ENCODE peak calls at places on chromosome 2, in six cellular contexts. Y is Caki2; V is endothelial cell of umbilical vein; S is stimulated activated CD8-positive, alpha-beta memory T cell treated with anti-CD3 and anti-CD28 coated beads, Interleukin-15, amount 100 ng/mL, for 4 hours; M is left cardiac atrium; G is mesendoderm. N is an unnamed sample.

GRCh38 chr2:166032361-166032760 is 78.8 kb upstream of the TTC21B start:
- DNase-seq in M (no peak), Y (no peak), S (no peak), G (no peak), V (no peak), N (no peak)

GRCh38 chr2:231672617-231673347 is 35.5 kb upstream of the PTMA start:
- DNase-seq in S (no peak), M (peak), Y (peak), G (peak), V (no peak), N (no peak)

GRCh38 chr2:12059616-12060441 is 313.4 kb downstream of the LPIN1 start:
- DNase-seq in M (no peak), G (no peak), S (no peak), Y (no peak), V (no peak), N (no peak)

GRCh38 chr2:219497495-219498279 is 1.0 kb upstream of the GMPPA start:
- DNase-seq in V (peak), M (peak), G (no peak), S (no peak), Y (peak), N (no peak)

GRCh38 chr2:64807417-64807816 is 153.7 kb upstream of the SERTAD2 start:
- DNase-seq in Y (peak), S (peak), V (peak), G (peak), M (no peak), N (no peak)

GRCh38 chr2:65393743-65394422 is 38.5 kb downstream of the SPRED2 start:
- DNase-seq in G (no peak), Y (no peak), S (no peak), V (no peak), M (no peak), N (no peak)

GRCh38 chr2:84830095-84830494 is 50.8 kb downstream of the TRABD2A start:
- DNase-seq in M (peak), G (peak), Y (peak), S (no peak), V (no peak), N (no peak)

GRCh38 chr2:151959203-151959602 is 131.0 kb upstream of the ARL5A start:
- DNase-seq in M (no peak), S (no peak), Y (no peak), V (no peak), G (no peak), N (no peak)

GRCh38 chr2:205895981-205896655 is 189.9 kb downstream of the INO80D start:
- DNase-seq in Y (no peak), G (no peak), S (no peak), V (no peak), M (no peak), N (no peak)

GRCh38 chr2:227406177-227407031 is 18.7 kb upstream of the SCYGR1 start:
- DNase-seq in Y (peak), S (no peak), V (peak), M (peak), G (peak), N (no peak)

GRCh38 chr2:219985017-219985416 is 357.6 kb downstream of the SLC4A3 start:
- DNase-seq in S (no peak), V (no peak), Y (no peak), M (no peak), G (no peak), N (no peak)

GRCh38 chr2:106193491-106193976 is 567 bp downstream of the UXS1 start:
- DNase-seq in Y (no peak), S (no peak), V (peak), G (peak), M (peak), N (peak)

GRCh38 chr2:6957031-6957714 is 40.0 kb downstream of the RNF144A start:
- DNase-seq in S (no peak), G (no peak), V (no peak), M (no peak), Y (no peak), N (no peak)

GRCh38 chr2:150591901-150592300 is 104.4 kb upstream of the RND3 start:
- DNase-seq in S (no peak), M (no peak), Y (no peak), G (no peak), V (no peak), N (no peak)

GRCh38 chr2:29000481-29000880 is 19.4 kb downstream of the TOGARAM2 start:
- DNase-seq in V (no peak), M (no peak), S (no peak), G (no peak), Y (no peak), N (peak)

GRCh38 chr2:27051902-27052645 is 606 bp downstream of the AGBL5 start:
- DNase-seq in S (peak), V (peak), M (peak), G (peak), Y (no peak), N (no peak)

GRCh38 chr2:127415593-127416485 is 2.4 kb upstream of the PROC start:
- DNase-seq in M (peak), V (peak), Y (no peak), G (peak), S (peak), N (peak)

GRCh38 chr2:133303150-133303549 is 265.1 kb downstream of the NCKAP5 start:
- DNase-seq in Y (peak), G (no peak), S (no peak), M (no peak), V (no peak), N (no peak)

GRCh38 chr2:207334631-207335371 is 169.1 kb upstream of the KLF7 start:
- DNase-seq in V (peak), G (peak), Y (peak), M (peak), S (no peak), N (no peak)

GRCh38 chr2:32553829-32554432 is 73.9 kb upstream of the TTC27 start:
- DNase-seq in M (no peak), S (no peak), Y (peak), V (peak), G (peak), N (no peak)

GRCh38 chr2:118032169-118033013 is 18.5 kb upstream of the CCDC93 start:
- DNase-seq in V (peak), S (no peak), G (peak), Y (peak), M (peak), N (no peak)

GRCh38 chr2:187372213-187372612 is 75.8 kb downstream of the CALCRL start:
- DNase-seq in G (no peak), V (no peak), M (no peak), Y (peak), S (no peak), N (no peak)

GRCh38 chr2:55490554-55490953 is 29.0 kb upstream of the CFAP36 start:
- DNase-seq in S (no peak), V (peak), G (peak), M (peak), Y (peak), N (no peak)

GRCh38 chr2:86296947-86297346 is 40.5 kb downstream of the REEP1 start:
- DNase-seq in S (no peak), V (no peak), Y (no peak), M (no peak), G (no peak), N (no peak)

GRCh38 chr2:100059638-100060037 is 82.8 kb downstream of the AFF3 start:
- DNase-seq in Y (no peak), S (no peak), V (no peak), G (no peak), M (no peak), N (no peak)

GRCh38 chr2:126722081-126722480 is 66.1 kb downstream of the GYPC start:
- DNase-seq in S (no peak), M (no peak), G (no peak), V (no peak), Y (no peak), N (no peak)

GRCh38 chr2:218180728-218181127 is 14.0 kb upstream of the CXCR1 start:
- DNase-seq in S (no peak), V (no peak), Y (no peak), G (no peak), M (no peak), N (no peak)

GRCh38 chr2:15906778-15907177 is 33.6 kb upstream of the MYCN start:
- DNase-seq in Y (no peak), G (no peak), S (no peak), V (no peak), M (no peak), N (no peak)

GRCh38 chr2:239395524-239395923 is 5.3 kb downstream of the HDAC4 start:
- DNase-seq in S (no peak), M (no peak), G (no peak), Y (no peak), V (no peak), N (no peak)

GRCh38 chr2:188523901-188524300 is 232.2 kb downstream of the GULP1 start:
- DNase-seq in M (no peak), G (no peak), Y (no peak), S (no peak), V (peak), N (no peak)

GRCh38 chr2:134282638-134283400 is 28.9 kb downstream of the MGAT5 start:
- DNase-seq in Y (no peak), G (no peak), V (no peak), M (no peak), S (no peak), N (no peak)

GRCh38 chr2:159921752-159922404 is 123.9 kb upstream of the CD302 start:
- DNase-seq in V (peak), Y (no peak), G (peak), M (peak), S (peak), N (peak)

N was measured in activated gamma-delta T cell.